ENCODE peak calls at places on chromosomes 4 and X, in nine cellular contexts. N is AG04449; Z is ovary; W is heart left ventricle; I is activated T-helper 1 cell treated with anti-CD3 and anti-CD28 coated beads, Interleukin-2, amount 50 U/mL, for 16 hours; Y is GM04504; D is aorta; C is stimulated activated CD4-positive, alpha-beta T cell treated with anti-CD3 and anti-CD28 coated beads, Interleukin-15, amount 100 ng/mL, for 24 hours; S is NCI-H69. F is an unnamed sample.

GRCh38 chr4:26325191-26325590 is 4.4 kb downstream of the RBPJ start:
- DNase-seq in N (no peak), Z (no peak), W (no peak), I (no peak), Y (no peak), D (no peak), C (no peak), S (peak; percentile 61), F (no peak)

GRCh38 chr4:36081185-36081584 is 163.1 kb downstream of the ARAP2 start:
- DNase-seq in N (no peak), Z (no peak), W (no peak), I (no peak), Y (no peak), D (no peak), C (peak; percentile 28), S (no peak), F (no peak)

GRCh38 chrX:126165401-126165720 is 728 bp downstream of the DCAF12L2 start:
- DNase-seq in N (no peak), Z (peak; percentile 17), W (no peak), I (no peak), Y (no peak), D (no peak), C (no peak), S (no peak), F (no peak)

GRCh38 chrX:5876984-5877655 is 351.5 kb downstream of the NLGN4X start:
- DNase-seq in N (no peak), Z (no peak), W (no peak), I (no peak), Y (no peak), D (no peak), C (no peak), S (peak; percentile 31), F (no peak)

GRCh38 chr4:110106946-110107325 is 91.5 kb downstream of the ELOVL6 start:
- DNase-seq in N (peak; percentile 59), Z (no peak), W (no peak), I (no peak), Y (no peak), D (no peak), C (no peak), S (peak; percentile 5), F (no peak)

GRCh38 chrX:17046478-17047097 is 100.1 kb downstream of the REPS2 start:
- DNase-seq in N (no peak), Z (peak; percentile 41), W (peak; percentile 45), I (no peak), Y (peak; percentile 40), D (peak; percentile 52), C (peak; percentile 54), S (peak; percentile 83), F (no peak)

GRCh38 chr4:72295966-72296557 is 264.3 kb downstream of the NPFFR2 start:
- DNase-seq in N (peak; percentile 16), Z (no peak), W (no peak), I (no peak), Y (peak; percentile 24), D (no peak), C (no peak), S (peak; percentile 23), F (no peak)

GRCh38 chr4:123340381-123340701 is 56.3 kb upstream of the SPRY1 start:
- DNase-seq in N (peak; percentile 51), Z (no peak), W (no peak), I (no peak), Y (peak; percentile 61), D (no peak), C (no peak), S (peak; percentile 14), F (no peak)